ENCODE peak calls at places on chromosomes 13 and 19, in four cellular contexts. M, X, O and G are unnamed samples.

GRCh38 chr19:56538254-56538760 is 441 bp upstream of the ZFP28 start:
- DNase-seq in M (peak), X (peak), O (peak), G (peak)

GRCh38 chr19:48861313-48861712 is 7.1 kb downstream of the PLEKHA4 start:
- DNase-seq in M (no peak), X (no peak), O (no peak), G (no peak)

GRCh38 chr19:49585023-49585422 is 3.9 kb downstream of the PRRG2 start:
- DNase-seq in M (peak), X (no peak), O (no peak), G (no peak)

GRCh38 chr13:47901451-47901850 is 99.6 kb downstream of the SUCLA2 start:
- DNase-seq in M (no peak), X (no peak), O (no peak), G (no peak)

GRCh38 chr13:33057019-33057785 is 41.0 kb downstream of the KL start:
- DNase-seq in M (no peak), X (peak), O (no peak), G (no peak)

GRCh38 chr13:94917814-94918213 is 205.5 kb upstream of the SOX21 start:
- DNase-seq in M (no peak), X (no peak), O (no peak), G (no peak)

GRCh38 chr13:99425485-99426341 is 75.6 kb upstream of the TM9SF2 start:
- DNase-seq in M (no peak), X (no peak), O (no peak), G (peak)

GRCh38 chr19:3603121-3603841 is 3.4 kb downstream of the TBXA2R start:
- DNase-seq in M (no peak), X (no peak), O (no peak), G (no peak)

GRCh38 chr13:113637262-113638160 is 20.5 kb downstream of the ATP4B start:
- DNase-seq in M (no peak), X (no peak), O (no peak), G (no peak)

GRCh38 chr19:16247353-16248182 is 49.9 kb downstream of the AP1M1 start:
- DNase-seq in M (peak), X (peak), O (peak), G (peak)

GRCh38 chr13:94494021-94494420 is 14.5 kb upstream of the DCT start:
- DNase-seq in M (peak), X (no peak), O (no peak), G (no peak)

GRCh38 chr19:55014714-55015113 is 23.4 kb downstream of the GP6 start:
- DNase-seq in M (no peak), X (no peak), O (peak), G (no peak)

GRCh38 chr13:102558029-102558428 is 38.8 kb upstream of the TPP2 start:
- DNase-seq in M (no peak), X (no peak), O (no peak), G (no peak)

GRCh38 chr19:35353635-35354034 is 4.6 kb upstream of the FFAR3 start:
- DNase-seq in M (no peak), X (no peak), O (no peak), G (no peak)

GRCh38 chr13:95929430-95929829 is 123.8 kb downstream of the UGGT2 start:
- DNase-seq in M (no peak), X (no peak), O (no peak), G (no peak)